ENCODE peak calls at places on chromosomes 13 and 19, in ten cellular contexts. N is A172, U is mucosa of descending colon, W is HEK293T, K is cardiac muscle cell, R is mesendoderm, M is HT1080, Q is nucleus accumbens, X is anterior cingulate cortex, B is GOT3. C is an unnamed sample.

GRCh38 chr19:55197531-55197930 is 11.8 kb downstream of the PTPRH start:
- DNase-seq in N (no peak), U (no peak), W (peak), K (no peak), R (peak), M (no peak), Q (no peak), X (no peak), B (no peak), C (no peak)

GRCh38 chr19:58575183-58576041 is 2.3 kb upstream of the MZF1 start:
- DNase-seq in N (peak), U (peak), W (peak), K (peak), R (peak), M (peak), Q (no peak), X (no peak), B (no peak), C (peak)

GRCh38 chr19:3785938-3786824 is at the start of gene MATK:
- DNase-seq in N (no peak), U (no peak), W (peak), K (no peak), R (no peak), M (no peak), Q (no peak), X (no peak), B (no peak), C (no peak)

GRCh38 chr19:12840091-12841079 is 2.1 kb downstream of the MAST1 start:
- DNase-seq in N (peak), U (peak), W (peak), K (peak), R (peak), M (peak), Q (peak), X (no peak), B (peak), C (peak)

GRCh38 chr13:79309690-79310089 is 96.4 kb downstream of the RBM26 start:
- DNase-seq in N (no peak), U (no peak), W (no peak), K (no peak), R (no peak), M (no peak), Q (no peak), X (no peak), B (no peak), C (no peak)

GRCh38 chr13:24032674-24033073 is 127.8 kb upstream of the SPATA13 start:
- DNase-seq in N (no peak), U (no peak), W (no peak), K (no peak), R (no peak), M (no peak), Q (no peak), X (no peak), B (no peak), C (no peak)

GRCh38 chr13:94093652-94094310 is 385.7 kb downstream of the DCT start:
- DNase-seq in N (no peak), U (no peak), W (no peak), K (no peak), R (no peak), M (no peak), Q (no peak), X (no peak), B (no peak), C (no peak)

GRCh38 chr19:41919948-41920712 is 8.1 kb downstream of the ERFL start:
- DNase-seq in N (no peak), U (no peak), W (no peak), K (no peak), R (no peak), M (no peak), Q (no peak), X (no peak), B (no peak), C (no peak)

C was measured in retina.